ENCODE peak calls at places on chromosomes 5 and 9, in four cellular contexts. M is mucosa of gallbladder; F is glutamatergic neuron; W is stimulated activated CD4-positive, alpha-beta T cell treated with anti-CD3 and anti-CD28 coated beads, Interleukin-1b, Interleukin-23, amount 100 ng/mL, for 4 hours. G is an unnamed sample.

GRCh38 chr5:157640406-157640805 is 11.8 kb downstream of the SOX30 start:
- DNase-seq in F (no peak), M (no peak), W (no peak), G (no peak)

GRCh38 chr9:97556721-97557605 is 55.5 kb downstream of the TMOD1 start:
- DNase-seq in M (no peak), W (no peak), F (no peak), G (no peak)

GRCh38 chr5:118174671-118175070 is 813.7 kb downstream of the DTWD2 start:
- DNase-seq in F (no peak), W (no peak), M (no peak), G (no peak)

GRCh38 chr5:57989378-57989777 is 470.5 kb downstream of the PLK2 start:
- DNase-seq in M (no peak), W (no peak), F (no peak), G (no peak)

GRCh38 chr9:127065592-127065991 is 56.8 kb downstream of the ANGPTL2 start:
- DNase-seq in F (no peak), W (no peak), M (no peak), G (no peak)

GRCh38 chr9:111898331-111899096 is 1.9 kb downstream of the UGCG start:
- DNase-seq in F (no peak), M (no peak), W (no peak), G (no peak)

GRCh38 chr9:122097679-122098315 is 4.7 kb upstream of the TTLL11 start:
- DNase-seq in W (no peak), M (no peak), F (no peak), G (no peak)

GRCh38 chr5:40879163-40879942 is 29.9 kb upstream of the C7 start:
- DNase-seq in M (no peak), W (no peak), F (no peak), G (no peak)

GRCh38 chr5:400282-401215 is 42.4 kb upstream of the EXOC3 start:
- DNase-seq in W (no peak), M (peak; percentile 7), F (no peak), G (no peak)

GRCh38 chr9:16367605-16368424 is 502.7 kb downstream of the BNC2 start:
- DNase-seq in M (no peak), F (no peak), W (no peak), G (no peak)

GRCh38 chr5:171419663-171420428 is 399 bp downstream of the FGF18 start:
- DNase-seq in F (peak; percentile 71), M (no peak), W (no peak), G (no peak)

GRCh38 chr5:116922532-116922931 is 347.9 kb upstream of the SEMA6A start:
- DNase-seq in F (no peak), M (no peak), W (no peak), G (no peak)

GRCh38 chr9:6413365-6414263 is 615 bp downstream of the UHRF2 start:
- DNase-seq in F (peak; percentile 39), W (peak; percentile 8), M (peak; percentile 27), G (peak; percentile 41)

GRCh38 chr9:114902773-114903589 is 27.4 kb downstream of the TNFSF8 start:
- DNase-seq in W (no peak), F (no peak), M (no peak), G (no peak)

GRCh38 chr9:93002700-93003099 is 55.4 kb downstream of the FGD3 start:
- DNase-seq in M (no peak), W (no peak), F (no peak), G (no peak)

GRCh38 chr9:109039539-109039938 is 26.2 kb upstream of the CTNNAL1 start:
- DNase-seq in M (no peak), W (no peak), F (no peak), G (no peak)

GRCh38 chr5:73405691-73406090 is 42.9 kb downstream of the FOXD1 start:
- DNase-seq in M (no peak), W (no peak), F (no peak), G (no peak)